ENCODE peak calls at places on chromosomes 1 and 21, in six cellular contexts. I is psoas muscle, M is transverse colon, Y is tibial artery, B is left ventricle myocardium inferior, E is heart right ventricle. F is an unnamed sample.

GRCh38 chr1:53410100-53410541 is 49.1 kb upstream of the DMRTB1 start:
- DNase-seq in I (no peak), M (no peak), Y (no peak), B (no peak), E (no peak), F (no peak)

GRCh38 chr1:147598631-147599361 is 57.5 kb downstream of the BCL9 start:
- DNase-seq in I (peak; percentile 74), M (peak; percentile 49), Y (no peak), B (no peak), E (peak; percentile 54), F (no peak)

GRCh38 chr21:16942703-16943102 is 570.1 kb upstream of the CXADR start:
- DNase-seq in I (no peak), M (no peak), Y (no peak), B (no peak), E (no peak), F (no peak)

GRCh38 chr1:199124351-199124750 is 485.5 kb downstream of the PTPRC start:
- DNase-seq in I (no peak), M (no peak), Y (no peak), B (no peak), E (no peak), F (no peak)

GRCh38 chr1:6962390-6962955 is 177.2 kb downstream of the CAMTA1 start:
- DNase-seq in I (peak; percentile 73), M (peak; percentile 75), Y (no peak), B (peak; percentile 50), E (peak; percentile 52), F (no peak)

GRCh38 chr1:194466706-194467105 is 1280.3 kb upstream of the B3GALT2 start:
- DNase-seq in I (no peak), M (no peak), Y (no peak), B (no peak), E (no peak), F (no peak)

GRCh38 chr1:32876341-32877210 is 5.9 kb upstream of the FNDC5 start:
- DNase-seq in I (peak; percentile 80), M (peak; percentile 65), Y (peak; percentile 69), B (peak; percentile 53), E (peak; percentile 63), F (no peak)

GRCh38 chr1:178564086-178564782 is 51.3 kb downstream of the TEX35 start:
- DNase-seq in I (no peak), M (no peak), Y (no peak), B (no peak), E (no peak), F (no peak)

GRCh38 chr1:188355082-188355481 is 1526.3 kb downstream of the PLA2G4A start:
- DNase-seq in I (no peak), M (no peak), Y (no peak), B (no peak), E (no peak), F (no peak)

GRCh38 chr21:44281801-44282200 is 3.9 kb upstream of the AIRE start:
- DNase-seq in I (peak; percentile 35), M (no peak), Y (no peak), B (no peak), E (no peak), F (no peak)

GRCh38 chr1:165392634-165393571 is 36.4 kb upstream of the LMX1A start:
- DNase-seq in I (peak; percentile 93), M (peak; percentile 85), Y (peak; percentile 91), B (peak; percentile 83), E (peak; percentile 81), F (peak; percentile 72)

GRCh38 chr1:214108097-214108446 is 120.3 kb downstream of the PROX1 start:
- DNase-seq in I (no peak), M (no peak), Y (no peak), B (no peak), E (no peak), F (no peak)

GRCh38 chr1:77039739-77040138 is 172.5 kb downstream of the ST6GALNAC5 start:
- DNase-seq in I (no peak), M (no peak), Y (no peak), B (no peak), E (no peak), F (peak; percentile 79)
- H3K27ac ChIP-seq in I (no peak overlapping the region), M (no peak overlapping the region), Y (no peak overlapping the region), B (no peak overlapping the region), E (no peak overlapping the region), F (no peak overlapping the region)

GRCh38 chr21:40404319-40404906 is 442.5 kb downstream of the DSCAM start:
- DNase-seq in I (no peak), M (no peak), Y (no peak), B (no peak), E (no peak), F (no peak)
- H3K4me3 ChIP-seq in I (no peak overlapping the region), M (no peak overlapping the region), Y (no peak overlapping the region), B (no peak overlapping the region), E (no peak overlapping the region), F (no peak overlapping the region)

GRCh38 chr1:204621391-204621790 is 64.1 kb downstream of the LRRN2 start:
- DNase-seq in I (no peak), M (no peak), Y (no peak), B (no peak), E (no peak), F (no peak)

GRCh38 chr1:204621996-204622395 is 63.5 kb downstream of the LRRN2 start:
- DNase-seq in I (no peak), M (no peak), Y (no peak), B (no peak), E (no peak), F (no peak)

GRCh38 chr1:204623365-204623893 is 62.1 kb downstream of the LRRN2 start:
- DNase-seq in I (no peak), M (peak; percentile 53), Y (no peak), B (no peak), E (no peak), F (peak; percentile 4)

GRCh38 chr1:204624631-204625216 is 60.8 kb downstream of the LRRN2 start:
- DNase-seq in I (no peak), M (no peak), Y (no peak), B (no peak), E (no peak), F (no peak)

DNA sequence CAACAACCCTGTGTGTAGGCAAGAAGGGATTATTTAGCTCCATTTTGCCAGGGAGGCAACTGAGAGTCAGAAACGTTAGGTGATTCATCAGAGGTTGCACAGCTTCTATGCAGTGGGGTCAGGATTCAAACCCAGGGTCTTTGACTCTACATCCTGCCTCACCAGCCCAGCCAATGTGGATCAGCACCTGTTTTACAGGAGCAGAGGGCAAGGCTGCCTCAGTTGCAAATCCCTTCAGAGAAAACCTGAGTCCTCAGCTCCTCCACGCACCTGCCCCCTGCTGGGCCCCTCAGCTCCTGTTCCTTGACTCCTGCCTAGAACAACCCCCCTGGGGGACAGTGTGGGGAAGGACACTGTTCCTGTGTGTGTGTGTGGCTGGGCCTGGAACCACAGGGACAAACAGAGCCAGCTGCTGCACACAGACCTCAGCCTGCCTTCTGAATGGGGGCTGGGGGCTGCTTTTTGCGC is 61.6 kb downstream of the LRRN2 start:
- DNase-seq in I (no peak), M (no peak), Y (no peak), B (no peak), E (no peak), F (no peak)
- TF ChIP-seq CTCF in I (no peak), M (no peak), Y (no peak), B (no peak), E (no peak), F (peak; percentile 29)

DNA sequence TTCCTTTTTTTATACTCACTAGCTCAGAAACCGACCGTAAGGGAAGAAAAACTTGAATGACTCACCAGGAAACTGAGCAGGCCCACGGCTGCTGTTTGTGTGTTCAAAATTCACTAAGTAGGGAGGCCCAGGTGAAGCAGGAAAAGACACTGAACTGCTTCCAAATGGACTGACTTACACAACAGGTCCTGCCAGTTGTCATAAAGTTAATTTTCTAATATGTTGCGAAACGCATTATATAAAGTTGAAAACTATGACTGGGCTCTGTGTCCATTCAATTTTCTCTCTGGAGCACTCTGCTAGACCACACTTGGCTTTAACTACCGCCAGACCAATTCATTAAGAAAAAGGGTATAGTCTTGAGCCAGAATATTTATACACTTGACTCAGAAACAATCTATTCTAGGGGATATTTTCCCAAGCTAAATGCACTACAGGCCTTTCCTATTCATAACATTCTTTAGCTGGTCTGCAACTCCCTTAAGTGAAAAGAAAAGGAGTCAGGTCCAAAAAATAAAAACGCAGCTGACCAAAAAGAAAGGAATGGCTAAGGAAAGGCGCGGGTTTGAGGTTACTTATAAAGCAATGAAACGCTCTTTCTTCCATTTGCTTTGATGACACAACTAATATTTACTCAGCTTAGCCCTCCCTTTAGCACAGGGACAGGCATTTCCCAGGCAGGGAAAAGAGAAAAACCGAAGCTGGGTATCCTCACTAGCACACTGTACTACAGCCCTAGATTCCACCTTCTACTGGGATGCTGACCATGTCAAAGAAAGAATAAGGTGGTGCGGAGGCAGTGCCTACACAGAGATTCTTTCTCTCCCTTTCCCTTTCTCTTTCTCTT is 306.3 kb upstream of the ESRRG start:
- DNase-seq in I (no peak), M (peak; percentile 37), Y (no peak), B (no peak), E (no peak), F (peak; percentile 44)
- H3K27ac ChIP-seq in I (no peak overlapping the region), M (no peak overlapping the region), Y (peak overlapping the region; percentile 36), B (no peak overlapping the region), E (peak overlapping the region; percentile 34), F (peak overlapping the region; percentile 62)

GRCh38 chr1:183586455-183586854 is 3.8 kb downstream of the NCF2 start:
- DNase-seq in I (no peak), M (no peak), Y (no peak), B (no peak), E (no peak), F (no peak)
- H3K4me3 ChIP-seq in I (no peak overlapping the region), M (no peak overlapping the region), Y (no peak overlapping the region), B (no peak overlapping the region), E (no peak overlapping the region), F (no peak overlapping the region)

DNA sequence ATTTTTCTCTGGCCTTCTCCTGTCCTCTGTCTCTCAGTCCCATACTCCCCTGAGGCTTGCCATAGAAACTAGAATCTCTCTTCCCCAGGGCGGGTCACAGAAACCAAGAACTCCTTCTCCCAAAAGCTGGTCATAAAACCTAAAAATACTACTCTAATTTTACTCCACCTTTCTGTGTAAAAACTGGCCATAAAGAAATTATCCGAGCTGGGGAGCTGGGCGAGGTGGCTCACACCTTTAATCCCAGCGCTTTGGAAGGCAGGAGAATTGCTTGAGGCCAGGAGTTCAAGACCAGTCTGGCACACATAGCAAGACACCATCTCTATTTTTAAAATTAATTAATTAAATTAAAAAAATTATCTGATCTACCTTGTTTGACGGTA is 3.0 kb downstream of the ALG14 start:
- DNase-seq in I (no peak), M (peak; percentile 72), Y (no peak), B (no peak), E (no peak), F (no peak)
- TF ChIP-seq CTCF in I (no peak), M (no peak), Y (no peak), B (no peak), E (no peak), F (no peak)

DNA sequence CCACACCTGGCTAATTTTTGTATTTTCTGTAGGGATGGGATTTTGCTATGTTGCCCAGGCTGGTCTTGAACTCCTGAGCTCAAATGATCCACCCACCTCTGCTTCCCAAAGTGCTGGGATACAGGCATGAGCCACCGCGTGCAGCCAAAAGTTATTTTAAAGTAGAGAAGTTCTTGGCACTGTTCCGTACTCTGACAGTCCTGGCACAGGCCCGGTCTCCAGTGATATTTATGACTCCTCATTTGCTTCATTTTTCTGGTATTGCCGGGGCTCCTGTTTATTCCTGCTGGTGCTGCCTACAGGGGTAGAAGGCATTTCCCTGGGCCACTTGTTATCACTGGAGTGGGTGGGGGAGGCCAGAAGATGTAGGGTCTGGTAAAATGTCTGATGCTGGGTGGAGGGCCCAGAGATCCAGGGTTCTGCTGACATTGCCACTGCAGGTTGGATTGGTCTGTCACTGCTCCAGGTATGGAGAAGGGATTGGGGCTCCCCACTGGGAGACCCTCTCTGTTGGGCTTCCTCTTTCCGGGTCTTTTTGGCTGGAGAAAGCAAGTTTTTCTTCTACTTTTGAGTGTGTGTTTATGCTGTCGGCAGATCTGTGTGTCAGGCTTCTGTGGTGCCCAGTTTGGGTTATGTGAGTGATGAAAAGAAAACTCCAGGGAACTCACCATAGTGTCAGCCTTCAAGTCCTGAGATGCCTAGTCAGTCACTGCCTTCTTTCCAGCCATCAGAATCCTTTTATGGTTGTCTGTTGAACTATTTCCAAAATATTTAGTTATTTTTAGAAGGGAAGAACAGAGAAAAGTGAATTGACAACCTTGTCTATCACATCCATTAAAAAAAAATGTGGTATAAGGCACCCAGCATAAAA is 4.5 kb downstream of the MROH7 start:
- DNase-seq in I (peak; percentile 66), M (peak; percentile 33), Y (peak; percentile 90), B (peak; percentile 39), E (peak; percentile 41), F (no peak)
- H3K27ac ChIP-seq in I (peak overlapping the region; percentile 63), M (no peak overlapping the region), Y (peak overlapping the region; percentile 80), B (peak overlapping the region; percentile 87), E (peak overlapping the region; percentile 83), F (no peak overlapping the region)

F was measured in AG04450.